ENCODE peak calls at places on chromosomes 13 and 19, in ten cellular contexts. B is heart right ventricle, M is astrocyte of the spinal cord, R is cardiac fibroblast, Z is K562, L is PC-9, S is psoas muscle, T is left lung, A is MM.1S, V is DND-41. C is an unnamed sample.

GRCh38 chr13:93984070-93984469 is 495.4 kb downstream of the DCT start:
- DNase-seq in M (no peak), S (no peak), T (no peak), A (no peak), R (no peak), B (no peak), L (no peak), Z (no peak), V (no peak), C (no peak)

GRCh38 chr13:48403151-48403631 is 9.7 kb downstream of the LPAR6 start:
- DNase-seq in L (no peak), T (no peak), Z (no peak), V (no peak), M (no peak), B (no peak), A (no peak), S (no peak), R (peak; percentile 53), C (no peak)

GRCh38 chr13:110815471-110816204 is 99.2 kb downstream of the ANKRD10 start:
- DNase-seq in T (no peak), S (no peak), A (no peak), B (no peak), Z (no peak), R (no peak), M (peak; percentile 8), L (peak; percentile 27), V (no peak), C (peak; percentile 60)

GRCh38 chr19:14048439-14049153 is 13.3 kb downstream of the PALM3 start:
- DNase-seq in M (no peak), B (peak; percentile 67), S (peak; percentile 72), L (peak; percentile 58), R (peak; percentile 46), T (peak; percentile 87), Z (peak; percentile 77), A (peak; percentile 51), V (peak; percentile 76), C (peak; percentile 21)

GRCh38 chr19:10145031-10145430 is 25.3 kb upstream of the EIF3G start:
- DNase-seq in R (no peak), A (no peak), M (no peak), Z (no peak), T (no peak), V (no peak), S (no peak), B (no peak), L (no peak), C (no peak)

GRCh38 chr19:21256722-21257121 is 72.5 kb downstream of the ZNF708 start:
- DNase-seq in R (peak; percentile 34), B (no peak), S (no peak), A (no peak), V (no peak), M (no peak), T (no peak), L (peak; percentile 3), Z (peak; percentile 34), C (peak; percentile 39)

GRCh38 chr13:43014162-43014561 is 9.2 kb upstream of the DNAJC15 start:
- DNase-seq in T (no peak), B (no peak), A (no peak), R (no peak), M (no peak), S (no peak), L (no peak), Z (no peak), V (no peak), C (no peak)

GRCh38 chr13:76711515-76712182 is 174.6 kb downstream of the KCTD12 start:
- DNase-seq in T (no peak), Z (no peak), V (no peak), R (peak; percentile 95), M (peak; percentile 93), A (no peak), L (no peak), B (no peak), S (no peak), C (peak; percentile 44)

GRCh38 chr13:75635101-75635620 is 969 bp upstream of the LMO7 start:
- DNase-seq in M (peak; percentile 48), L (no peak), Z (no peak), R (peak; percentile 26), B (no peak), S (no peak), T (no peak), A (peak; percentile 11), V (no peak), C (peak; percentile 10)

GRCh38 chr13:75633285-75633684 is 2.8 kb upstream of the LMO7 start:
- DNase-seq in Z (no peak), M (peak; percentile 86), S (no peak), A (no peak), B (no peak), L (no peak), R (peak; percentile 87), V (no peak), T (no peak), C (peak; percentile 29)

GRCh38 chr13:75636339-75637095 is 387 bp downstream of the LMO7 start:
- DNase-seq in T (peak; percentile 88), Z (no peak), M (peak; percentile 72), L (peak; percentile 47), R (peak; percentile 56), A (peak; percentile 54), S (peak; percentile 47), B (peak; percentile 15), V (no peak), C (peak; percentile 11)

GRCh38 chr13:75637101-75637774 is 1.1 kb downstream of the LMO7 start:
- DNase-seq in T (no peak), Z (no peak), M (peak; percentile 36), V (no peak), S (no peak), R (no peak), A (no peak), B (no peak), L (no peak), C (no peak)

DNA sequence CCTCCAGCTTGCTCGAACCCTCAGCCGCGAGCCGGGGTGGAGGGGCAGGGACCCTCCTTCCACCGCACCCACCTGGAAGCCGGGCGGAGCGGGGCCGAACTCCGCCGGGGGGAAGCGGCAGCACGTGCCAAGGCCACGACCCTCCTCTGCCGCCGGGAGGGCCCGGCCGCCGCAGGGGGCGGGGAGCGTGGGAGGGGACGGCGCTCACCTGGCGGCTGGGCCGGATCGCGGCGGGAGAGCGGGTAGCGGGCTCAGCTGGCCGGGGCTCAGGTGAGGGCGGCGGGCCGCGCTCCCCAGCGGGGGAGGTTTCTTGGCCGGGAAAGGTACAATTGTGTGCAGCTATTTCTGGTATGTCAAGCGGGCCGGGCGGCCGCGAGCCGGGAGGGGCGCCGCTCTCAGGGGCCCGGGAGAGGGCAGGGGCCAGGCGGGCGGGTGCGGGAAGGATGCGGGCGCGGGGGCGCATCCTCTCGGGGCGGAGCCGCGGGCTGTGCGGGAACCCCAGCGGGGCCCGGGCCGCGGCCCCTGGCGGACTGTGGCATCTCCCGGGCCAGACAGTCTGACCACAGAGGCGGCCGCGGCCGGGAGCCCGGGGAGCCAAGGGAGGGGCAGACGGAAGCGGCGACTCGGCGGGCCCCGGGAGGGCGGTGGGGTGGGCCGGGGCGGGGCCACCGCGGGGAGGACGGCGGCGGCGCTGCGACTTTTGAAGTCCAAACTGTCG is at the start of gene LMO7:
- DNase-seq in M (peak; percentile 73), S (peak; percentile 74), Z (peak; percentile 15), L (peak; percentile 67), R (peak; percentile 56), T (peak; percentile 85), B (peak; percentile 61), V (peak; percentile 47), A (peak; percentile 72), C (no peak)
- H3K4me3 ChIP-seq in M (peak within 1 kb of the TSS; percentile 94), S (peak within 1 kb of the TSS; percentile 70), Z (peak within 1 kb of the TSS; percentile 34), L (peak within 1 kb of the TSS; percentile 83), R (peak within 1 kb of the TSS; percentile 88), T (peak within 1 kb of the TSS; percentile 58), B (peak within 1 kb of the TSS; percentile 75), V (no peak within 1 kb of the TSS), A (peak within 1 kb of the TSS; percentile 79), C (peak within 1 kb of the TSS; percentile 61)

DNA sequence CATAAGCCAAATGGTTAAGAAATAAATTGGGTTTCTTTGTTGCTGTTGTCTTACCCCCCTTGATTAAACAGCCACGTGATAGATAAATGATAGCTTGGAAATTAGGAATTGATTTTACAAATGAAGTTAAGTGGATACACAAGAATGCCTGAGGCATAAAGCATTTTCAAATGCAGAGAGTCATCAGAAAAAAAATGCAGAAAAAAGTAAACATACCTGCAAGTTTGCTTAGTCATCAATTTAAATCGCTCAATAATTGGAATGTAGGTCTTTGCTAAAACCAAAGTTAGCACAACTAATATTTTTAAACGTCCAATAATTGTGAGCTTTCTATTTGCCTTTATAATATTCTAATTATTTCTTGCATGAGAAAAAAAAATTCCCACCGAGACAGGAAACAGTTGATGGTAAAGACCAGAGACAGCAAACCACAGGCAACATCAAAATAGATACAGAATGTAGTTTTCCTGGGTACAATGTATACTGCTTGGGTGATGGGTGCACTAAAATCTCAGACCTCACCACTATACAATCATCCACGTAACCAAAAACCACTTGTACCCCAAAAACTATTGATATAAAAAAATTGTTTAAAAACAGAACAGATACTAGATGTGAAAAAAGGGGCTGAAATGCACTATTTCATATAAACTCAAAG is 924.0 kb downstream of the PCDH9 start:
- DNase-seq in L (no peak), S (no peak), R (no peak), B (no peak), T (no peak), Z (no peak), M (no peak), A (peak; percentile 32), V (peak; percentile 14), C (no peak)
- TF ChIP-seq CTCF in L (no peak), S (no peak), R (no peak), B (no peak), T (no peak), Z (no peak), M (no peak), A (no peak), V (no peak), C (no peak)

GRCh38 chr13:49633687-49634086 is 5.4 kb downstream of the ARL11 start:
- DNase-seq in A (no peak), V (no peak), R (peak; percentile 23), T (no peak), L (no peak), S (no peak), M (no peak), Z (no peak), B (no peak), C (no peak)

GRCh38 chr13:49637989-49638388 is 9.7 kb downstream of the ARL11 start:
- DNase-seq in Z (no peak), M (no peak), T (no peak), S (no peak), L (no peak), V (no peak), A (no peak), B (no peak), R (no peak), C (no peak)

GRCh38 chr13:49636705-49637104 is 8.4 kb downstream of the ARL11 start:
- DNase-seq in A (no peak), B (no peak), T (no peak), S (no peak), Z (peak; percentile 28), L (no peak), R (no peak), V (no peak), M (no peak), C (no peak)

GRCh38 chr13:49638416-49639072 is 10.2 kb downstream of the ARL11 start:
- DNase-seq in L (no peak), M (no peak), B (no peak), V (no peak), A (no peak), Z (no peak), T (no peak), S (no peak), R (peak; percentile 42), C (peak; percentile 63)

GRCh38 chr13:49635599-49636433 is 7.5 kb downstream of the ARL11 start:
- DNase-seq in L (no peak), M (peak; percentile 48), T (no peak), R (peak; percentile 78), Z (no peak), B (no peak), V (peak; percentile 12), S (no peak), A (no peak), C (peak; percentile 53)
- H3K4me3 ChIP-seq in L (no peak overlapping the region), M (no peak overlapping the region), T (no peak overlapping the region), R (peak overlapping the region; percentile 24), Z (no peak overlapping the region), B (no peak overlapping the region), V (no peak overlapping the region), S (peak overlapping the region; percentile 27), A (no peak overlapping the region), C (no peak overlapping the region)

DNA sequence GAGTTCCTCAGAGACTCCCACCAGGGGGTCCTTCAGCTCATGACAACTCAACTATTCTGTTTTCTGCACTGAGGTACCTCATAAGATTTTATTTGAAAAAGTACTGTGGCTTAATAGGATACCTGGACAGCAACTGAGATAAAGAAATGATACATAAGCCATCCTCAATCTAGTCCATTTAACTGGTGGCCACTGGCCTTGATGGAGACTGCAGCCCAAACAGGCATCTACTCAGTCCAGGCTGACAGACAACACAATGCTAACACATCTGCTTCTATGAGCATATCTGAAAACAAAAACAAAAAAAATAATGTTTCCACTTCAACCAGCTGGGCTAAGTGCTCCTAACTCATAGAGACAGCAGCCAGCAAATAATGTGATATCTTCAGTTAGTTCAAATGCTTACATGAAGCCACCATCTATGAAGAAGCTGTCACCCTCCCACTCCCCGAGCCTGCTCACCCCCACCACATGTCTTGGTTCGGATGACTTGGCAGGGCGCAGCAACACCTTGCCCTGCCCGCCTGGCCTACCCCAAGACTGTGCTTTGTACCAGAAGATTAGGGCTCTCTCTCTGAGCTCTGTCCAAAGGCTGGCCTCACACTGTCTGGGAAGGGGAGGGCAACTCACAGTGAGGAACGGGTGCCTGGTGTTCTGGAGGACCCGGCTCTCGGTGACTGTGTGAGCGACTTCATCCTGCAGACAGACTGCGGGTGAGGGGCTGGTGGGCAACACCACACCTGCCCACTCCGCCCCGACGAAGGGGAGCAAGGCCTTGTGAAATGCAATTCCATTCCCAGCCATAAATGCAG is 13.1 kb upstream of the CCNP start:
- DNase-seq in R (no peak), Z (no peak), A (no peak), S (no peak), T (peak; percentile 53), V (no peak), L (no peak), M (no peak), B (no peak), C (no peak)
- TF ChIP-seq CTCF in R (no peak), Z (no peak), A (no peak), S (no peak), T (no peak), V (no peak), L (no peak), M (no peak), B (no peak), C (no peak)

C was measured in bronchial epithelial cell.